ENCODE peak calls at places on chromosome 12, in nine cellular contexts. W is CD4-positive, alpha-beta T cell; Q is psoas muscle; O is HFFc6; G is mammary epithelial cell; L is AG04449; K is AG04450; T is left lung; M is sigmoid colon. X is an unnamed sample.

GRCh38 chr12:78442454-78442801 is 422.1 kb upstream of the SYT1 start:
- DNase-seq in W (no peak), Q (no peak), O (peak), G (no peak), L (no peak), K (peak), T (no peak), M (no peak), X (peak)

GRCh38 chr12:68370667-68371066 is 38.5 kb upstream of the MDM1 start:
- DNase-seq in W (no peak), Q (no peak), O (no peak), G (no peak), L (no peak), K (no peak), T (no peak), M (no peak), X (no peak)

GRCh38 chr12:27309293-27309994 is 23.2 kb upstream of the BMAL2 start:
- DNase-seq in W (no peak), Q (no peak), O (no peak), G (no peak), L (no peak), K (no peak), T (no peak), M (no peak), X (no peak)

GRCh38 chr12:52300796-52301691 is 9.7 kb upstream of the KRT81 start:
- DNase-seq in W (no peak), Q (no peak), O (no peak), G (no peak), L (no peak), K (no peak), T (no peak), M (peak), X (no peak)

GRCh38 chr12:15192721-15193120 is 28.5 kb downstream of the RERG start:
- DNase-seq in W (no peak), Q (no peak), O (no peak), G (no peak), L (no peak), K (no peak), T (no peak), M (no peak), X (no peak)

GRCh38 chr12:121532503-121533390 is 48.1 kb downstream of the KDM2B start:
- DNase-seq in W (no peak), Q (no peak), O (no peak), G (no peak), L (no peak), K (peak), T (peak), M (no peak), X (no peak)

GRCh38 chr12:50120953-50121352 is 8.9 kb downstream of the COX14 start:
- DNase-seq in W (no peak), Q (no peak), O (no peak), G (no peak), L (no peak), K (no peak), T (no peak), M (peak), X (no peak)

GRCh38 chr12:113161415-113162016 is 12.0 kb downstream of the CFAP73 start:
- DNase-seq in W (no peak), Q (no peak), O (no peak), G (no peak), L (no peak), K (no peak), T (no peak), M (no peak), X (no peak)

GRCh38 chr12:59357811-59358210 is 238.0 kb upstream of the SLC16A7 start:
- DNase-seq in W (no peak), Q (no peak), O (no peak), G (peak), L (no peak), K (no peak), T (no peak), M (no peak), X (no peak)

GRCh38 chr12:65170245-65170881 is 980 bp downstream of the LEMD3 start:
- DNase-seq in W (peak), Q (peak), O (peak), G (peak), L (no peak), K (no peak), T (peak), M (peak), X (no peak)

GRCh38 chr12:106080111-106080732 is 58.5 kb downstream of the NUAK1 start:
- DNase-seq in W (no peak), Q (no peak), O (peak), G (no peak), L (peak), K (no peak), T (no peak), M (no peak), X (peak)

DNA sequence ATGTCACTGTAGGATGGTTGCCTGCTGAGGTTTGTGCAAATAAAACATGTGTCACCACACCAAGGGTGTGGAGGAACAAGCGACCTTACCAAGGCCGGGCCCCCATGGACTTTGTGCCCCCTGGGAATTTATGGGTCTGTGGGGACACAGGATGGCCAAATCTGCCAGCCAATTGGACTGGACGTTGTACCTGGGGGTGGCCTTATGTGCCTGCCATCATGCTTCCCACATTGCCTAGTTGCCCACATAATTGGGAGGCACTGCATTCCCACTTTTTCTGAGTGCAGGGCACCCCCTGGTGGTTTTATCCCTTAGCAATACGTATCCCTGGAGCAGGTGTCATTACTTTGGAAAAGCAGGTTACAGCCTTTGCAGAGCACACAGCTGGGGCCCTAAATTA is 92.6 kb upstream of the TMPO start:
- DNase-seq in W (no peak), Q (no peak), O (no peak), G (peak), L (no peak), K (no peak), T (no peak), M (no peak), X (no peak)
- TF ChIP-seq CTCF in W (no peak), Q (no peak), O (peak), G (peak), L (peak), K (peak), T (peak), M (no peak), X (peak)

DNA sequence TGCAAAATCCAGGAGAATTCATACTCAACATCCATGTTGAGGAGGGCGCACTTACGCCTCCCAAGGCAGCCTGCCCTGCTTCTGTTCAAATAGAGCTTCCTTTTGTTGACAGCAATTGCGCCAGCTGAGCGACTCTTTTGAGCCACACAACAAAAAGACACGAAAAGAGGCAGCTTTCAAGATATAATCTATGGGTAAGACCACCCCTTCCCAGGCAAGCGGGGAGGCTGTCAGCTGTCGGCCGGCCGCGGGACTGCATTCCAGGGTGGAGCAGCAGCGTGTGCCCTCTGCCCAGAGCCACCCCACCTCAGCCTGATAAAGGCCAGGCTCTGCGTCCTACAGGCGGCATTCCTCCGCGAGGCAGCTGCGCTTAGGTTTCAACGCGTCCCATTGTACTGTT is 15.8 kb upstream of the STAB2 start:
- DNase-seq in W (no peak), Q (no peak), O (no peak), G (no peak), L (no peak), K (no peak), T (peak), M (no peak), X (no peak)
- TF ChIP-seq CTCF in W (no peak), Q (no peak), O (no peak), G (no peak), L (no peak), K (no peak), T (no peak), M (no peak), X (no peak)

GRCh38 chr12:54044425-54045093 is 9.1 kb upstream of the HOXC4 start:
- DNase-seq in W (no peak), Q (no peak), O (no peak), G (no peak), L (no peak), K (no peak), T (no peak), M (no peak), X (no peak)
- TF ChIP-seq CTCF in W (no peak), Q (no peak), O (no peak), G (no peak), L (no peak), K (no peak), T (no peak), M (no peak), X (no peak)

DNA sequence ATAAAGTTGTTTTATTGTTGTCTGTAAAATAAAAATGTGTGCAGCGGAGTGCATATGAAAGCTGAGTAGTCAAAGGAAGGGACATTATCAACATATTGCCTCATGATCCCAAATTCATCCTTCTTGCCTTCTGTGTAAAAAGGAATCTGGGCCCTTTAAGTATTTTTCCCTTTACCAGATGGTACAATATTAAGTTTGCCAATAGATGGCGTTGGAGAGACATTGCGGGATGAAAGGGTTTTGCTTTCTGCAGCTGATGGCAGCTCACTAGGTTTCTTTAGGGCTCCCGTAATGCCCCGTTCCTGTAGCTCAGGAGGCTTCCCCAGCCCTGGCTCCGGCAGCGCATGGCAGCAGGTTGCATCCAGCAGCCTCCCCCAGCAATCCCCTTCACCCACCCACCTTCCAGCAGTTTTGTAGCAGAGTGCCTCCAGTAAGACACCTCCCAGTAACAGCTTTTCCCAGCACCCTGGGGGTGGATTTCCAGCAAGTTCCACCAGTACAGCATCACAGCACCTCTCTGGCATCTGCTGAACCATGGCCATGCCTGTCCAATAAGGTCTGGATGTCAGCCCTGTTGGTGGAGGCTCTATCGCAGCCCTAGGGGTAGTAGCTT is 354.4 kb downstream of the MED13L start:
- DNase-seq in W (no peak), Q (no peak), O (no peak), G (no peak), L (no peak), K (no peak), T (no peak), M (no peak), X (no peak)
- TF ChIP-seq CTCF in W (no peak), Q (no peak), O (peak), G (no peak), L (no peak), K (peak), T (no peak), M (no peak), X (peak)

X was measured in AG09309.